ENCODE peak calls at places on chromosomes 5 and 9, in seven cellular contexts. O, M, J, A, T, Z and C are unnamed samples. For H3K9me3, the result is how much of the 10 kb centered on the place peaks cover.

GRCh38 chr5:124655943-124656459 is 90.4 kb downstream of the ZNF608 start:
- DNase-seq in O (peak), M (peak), J (no peak), A (peak), T (no peak), Z (peak), C (no peak)

GRCh38 chr9:88583901-88584596 is 49.1 kb downstream of the NXNL2 start:
- DNase-seq in O (no peak), M (peak), J (no peak), A (no peak), T (no peak), Z (no peak), C (no peak)

GRCh38 chr9:4508907-4509589 is 18.8 kb downstream of the SLC1A1 start:
- DNase-seq in O (no peak), M (peak), J (no peak), A (no peak), T (no peak), Z (no peak), C (no peak)

GRCh38 chr5:65987982-65988381 is 61.6 kb downstream of the ERBIN start:
- DNase-seq in O (no peak), M (no peak), J (no peak), A (no peak), T (no peak), Z (no peak), C (no peak)

GRCh38 chr9:107545036-107545435 is 55.5 kb upstream of the KLF4 start:
- DNase-seq in O (no peak), M (no peak), J (no peak), A (no peak), T (no peak), Z (no peak), C (no peak)

GRCh38 chr5:139725073-139725830 is 70.4 kb upstream of the PSD2 start:
- DNase-seq in O (no peak), M (peak), J (no peak), A (no peak), T (no peak), Z (peak), C (no peak)

GRCh38 chr9:5479994-5480694 is 29.8 kb downstream of the CD274 start:
- DNase-seq in O (no peak), M (no peak), J (no peak), A (no peak), T (no peak), Z (no peak), C (no peak)

GRCh38 chr9:87500491-87500890 is 2.8 kb downstream of the DAPK1 start:
- DNase-seq in O (no peak), M (peak), J (no peak), A (no peak), T (no peak), Z (no peak), C (no peak)

GRCh38 chr5:41246376-41246775 is 33.0 kb upstream of the C6 start:
- DNase-seq in O (no peak), M (peak), J (no peak), A (no peak), T (no peak), Z (no peak), C (no peak)

GRCh38 chr9:69314547-69314946 is 10.5 kb upstream of the ENTREP1 start:
- DNase-seq in O (no peak), M (no peak), J (no peak), A (no peak), T (no peak), Z (no peak), C (no peak)

GRCh38 chr5:79886456-79886855 is 104.6 kb downstream of the MTX3 start:
- DNase-seq in O (no peak), M (no peak), J (no peak), A (no peak), T (no peak), Z (no peak), C (no peak)

GRCh38 chr5:172502969-172503368 is 48.6 kb upstream of the SH3PXD2B start:
- DNase-seq in O (no peak), M (no peak), J (no peak), A (peak), T (no peak), Z (no peak), C (no peak)

GRCh38 chr5:167893271-167893670 is 398.2 kb upstream of the WWC1 start:
- DNase-seq in O (no peak), M (no peak), J (no peak), A (no peak), T (no peak), Z (no peak), C (no peak)

GRCh38 chr5:74231697-74232096 is 408.8 kb downstream of the ENC1 start:
- DNase-seq in O (no peak), M (peak), J (no peak), A (no peak), T (no peak), Z (no peak), C (no peak)

GRCh38 chr9:111176511-111176910 is 138.2 kb upstream of the LPAR1 start:
- DNase-seq in O (no peak), M (no peak), J (no peak), A (no peak), T (no peak), Z (no peak), C (no peak)

GRCh38 chr9:7402704-7403389 is 396.7 kb downstream of the DMAC1 start:
- DNase-seq in O (no peak), M (no peak), J (no peak), A (no peak), T (no peak), Z (no peak), C (no peak)

GRCh38 chr5:146533260-146533857 is 17.4 kb upstream of the GPR151 start:
- DNase-seq in O (peak), M (peak), J (peak), A (peak), T (peak), Z (peak), C (peak)

GRCh38 chr5:64963278-64963677 is 194.5 kb downstream of the CWC27 start:
- DNase-seq in O (no peak), M (no peak), J (no peak), A (no peak), T (no peak), Z (no peak), C (no peak)

GRCh38 chr5:170339780-170340167 is 42.2 kb upstream of the LCP2 start:
- DNase-seq in O (no peak), M (no peak), J (no peak), A (no peak), T (no peak), Z (no peak), C (no peak)

GRCh38 chr9:138116521-138116920 is 238.9 kb downstream of the CACNA1B start:
- DNase-seq in O (no peak), M (no peak), J (no peak), A (peak), T (no peak), Z (no peak), C (no peak)

GRCh38 chr9:138115506-138115905 is 237.9 kb downstream of the CACNA1B start:
- DNase-seq in O (no peak), M (no peak), J (no peak), A (peak), T (no peak), Z (no peak), C (no peak)

GRCh38 chr9:138118601-138119071 is 241.1 kb downstream of the CACNA1B start:
- DNase-seq in O (no peak), M (no peak), J (no peak), A (peak), T (no peak), Z (no peak), C (peak)

GRCh38 chr9:138117836-138118235 is 240.3 kb downstream of the CACNA1B start:
- DNase-seq in O (no peak), M (no peak), J (no peak), A (peak), T (no peak), Z (no peak), C (peak)

GRCh38 chr9:138117101-138117750 is 239.6 kb downstream of the CACNA1B start:
- DNase-seq in O (no peak), M (no peak), J (no peak), A (peak), T (no peak), Z (no peak), C (no peak)
- H3K9me3 ChIP-seq in O (under half), M (under half), J (under half), A (under half), T (under half), Z (under half), C (under half)

GRCh38 chr5:140785905-140786686 is at the start of gene PCDHA1:
- DNase-seq in O (no peak), M (no peak), J (no peak), A (no peak), T (no peak), Z (no peak), C (no peak)
- H3K9me3 ChIP-seq in O (half or more), M (under half), J (half or more), A (under half), T (under half), Z (under half), C (under half)

DNA sequence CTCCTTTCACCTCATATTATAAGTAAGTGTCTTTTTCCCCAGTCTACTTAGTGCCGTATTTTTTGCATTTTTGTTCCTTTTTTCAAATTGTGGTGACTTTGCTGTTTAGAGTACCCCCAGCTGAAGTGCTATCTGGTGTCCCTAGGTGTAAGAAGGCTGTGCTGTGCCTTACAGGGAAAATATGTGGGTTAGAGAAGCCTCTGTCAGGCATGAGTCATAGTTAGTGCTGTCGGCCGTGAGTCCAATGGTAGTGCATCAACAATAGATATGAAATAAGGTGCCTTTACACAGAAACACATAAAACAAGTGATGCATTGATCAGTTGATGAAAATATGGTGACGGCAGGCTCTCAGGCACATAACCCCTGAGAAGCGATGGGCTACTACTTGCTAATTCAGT is 20.1 kb downstream of the SYK start:
- DNase-seq in O (no peak), M (peak), J (no peak), A (no peak), T (no peak), Z (no peak), C (no peak)
- H3K9me3 ChIP-seq in O (under half), M (under half), J (under half), A (under half), T (under half), Z (under half), C (under half)

GRCh38 chr5:2905741-2906140 is 154.3 kb upstream of the IRX2 start:
- DNase-seq in O (no peak), M (no peak), J (no peak), A (no peak), T (no peak), Z (no peak), C (no peak)

GRCh38 chr5:2904956-2905355 is 153.5 kb upstream of the IRX2 start:
- DNase-seq in O (no peak), M (no peak), J (no peak), A (no peak), T (no peak), Z (no peak), C (no peak)

GRCh38 chr5:2904399-2904798 is 152.9 kb upstream of the IRX2 start:
- DNase-seq in O (no peak), M (no peak), J (no peak), A (no peak), T (no peak), Z (no peak), C (no peak)

GRCh38 chr5:2908086-2908485 is 156.6 kb upstream of the IRX2 start:
- DNase-seq in O (no peak), M (no peak), J (no peak), A (no peak), T (no peak), Z (no peak), C (no peak)

GRCh38 chr5:2906302-2907090 is 155.0 kb upstream of the IRX2 start:
- DNase-seq in O (no peak), M (no peak), J (no peak), A (no peak), T (no peak), Z (no peak), C (no peak)
- H3K9me3 ChIP-seq in O (under half), M (under half), J (under half), A (under half), T (under half), Z (under half), C (under half)

DNA sequence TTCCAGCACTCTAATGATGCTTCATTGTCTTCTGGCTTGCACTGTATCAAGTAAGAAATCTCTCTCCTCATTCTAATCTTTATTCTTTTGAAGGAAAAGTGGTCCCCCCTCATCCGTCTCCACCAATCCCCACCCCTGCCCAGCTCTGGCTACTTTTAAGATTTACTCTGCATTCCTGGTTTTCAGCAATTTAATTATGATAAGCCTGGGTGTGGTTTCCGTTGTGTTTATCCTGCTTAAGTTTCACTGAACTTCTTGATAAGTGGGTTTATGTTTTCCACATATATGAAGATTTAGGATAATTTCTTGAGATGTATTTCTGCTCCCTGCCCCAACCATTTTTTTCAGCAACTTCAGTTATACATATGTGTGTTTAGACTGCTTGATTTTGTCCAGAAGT is 46.5 kb downstream of the PTBP3 start:
- DNase-seq in O (no peak), M (no peak), J (no peak), A (no peak), T (no peak), Z (no peak), C (no peak)
- H3K9me3 ChIP-seq in O (under half), M (under half), J (under half), A (under half), T (under half), Z (under half), C (under half)